ENCODE peak calls at places on chromosomes 4 and X, in seven cellular contexts. One of them, this sample, is unnamed.

GRCh38 chr4:56181140-56181950 is 205.9 kb downstream of the AASDH start:
- DNase-seq in caudate nucleus: no peak
- DNase-seq in GM04504: no peak
- DNase-seq in CD8-positive, alpha-beta memory T cell: no peak
- DNase-seq in lower lobe of right lung: no peak
- DNase-seq in EH: no peak
- DNase-seq in NCI-H146: no peak
- DNase-seq in this sample: peak

GRCh38 chr4:111066887-111067286 is 444.0 kb upstream of the PITX2 start:
- DNase-seq in caudate nucleus: no peak
- DNase-seq in CD8-positive, alpha-beta memory T cell: no peak
- DNase-seq in lower lobe of right lung: no peak
- DNase-seq in EH: peak
- DNase-seq in GM04504: no peak
- DNase-seq in NCI-H146: no peak
- DNase-seq in this sample: peak

GRCh38 chr4:106314960-106315359 is 1.0 kb downstream of the TBCK start:
- DNase-seq in GM04504: no peak
- DNase-seq in caudate nucleus: no peak
- DNase-seq in CD8-positive, alpha-beta memory T cell: no peak
- DNase-seq in NCI-H146: peak
- DNase-seq in EH: no peak
- DNase-seq in lower lobe of right lung: no peak
- DNase-seq in this sample: no peak

GRCh38 chr4:113394730-113395530 is 345.5 kb downstream of the ANK2 start:
- DNase-seq in lower lobe of right lung: no peak
- DNase-seq in GM04504: peak
- DNase-seq in NCI-H146: peak
- DNase-seq in caudate nucleus: peak
- DNase-seq in CD8-positive, alpha-beta memory T cell: no peak
- DNase-seq in EH: peak
- DNase-seq in this sample: peak

GRCh38 chr4:13481569-13481968 is 2.6 kb downstream of the RAB28 start:
- DNase-seq in GM04504: peak
- DNase-seq in lower lobe of right lung: no peak
- DNase-seq in CD8-positive, alpha-beta memory T cell: no peak
- DNase-seq in caudate nucleus: no peak
- DNase-seq in NCI-H146: no peak
- DNase-seq in EH: peak
- DNase-seq in this sample: no peak

GRCh38 chr4:39802005-39802404 is 104.1 kb downstream of the UBE2K start:
- DNase-seq in lower lobe of right lung: no peak
- DNase-seq in CD8-positive, alpha-beta memory T cell: no peak
- DNase-seq in EH: peak
- DNase-seq in caudate nucleus: no peak
- DNase-seq in NCI-H146: no peak
- DNase-seq in GM04504: no peak
- DNase-seq in this sample: no peak

GRCh38 chr4:150127757-150128156 is 49.5 kb downstream of the DCLK2 start:
- DNase-seq in NCI-H146: no peak
- DNase-seq in caudate nucleus: no peak
- DNase-seq in lower lobe of right lung: no peak
- DNase-seq in CD8-positive, alpha-beta memory T cell: no peak
- DNase-seq in EH: peak
- DNase-seq in GM04504: no peak
- DNase-seq in this sample: no peak

GRCh38 chrX:57677132-57677858 is 2.8 kb downstream of the NLRP2B start:
- DNase-seq in CD8-positive, alpha-beta memory T cell: no peak
- DNase-seq in NCI-H146: no peak
- DNase-seq in EH: no peak
- DNase-seq in caudate nucleus: no peak
- DNase-seq in GM04504: no peak
- DNase-seq in lower lobe of right lung: no peak
- DNase-seq in this sample: no peak

GRCh38 chrX:12890467-12890866 is 16.0 kb upstream of the TLR8 start:
- DNase-seq in caudate nucleus: no peak
- DNase-seq in GM04504: no peak
- DNase-seq in lower lobe of right lung: no peak
- DNase-seq in CD8-positive, alpha-beta memory T cell: no peak
- DNase-seq in EH: no peak
- DNase-seq in NCI-H146: no peak
- DNase-seq in this sample: no peak

GRCh38 chr4:682490-683172 is 6.3 kb downstream of the SLC49A3 start:
- DNase-seq in CD8-positive, alpha-beta memory T cell: no peak
- DNase-seq in lower lobe of right lung: no peak
- DNase-seq in NCI-H146: peak
- DNase-seq in caudate nucleus: no peak
- DNase-seq in GM04504: no peak
- DNase-seq in EH: no peak
- DNase-seq in this sample: no peak

GRCh38 chrX:2696698-2697215 is 5.7 kb downstream of the CD99 start:
- DNase-seq in EH: peak
- DNase-seq in CD8-positive, alpha-beta memory T cell: no peak
- DNase-seq in GM04504: peak
- DNase-seq in NCI-H146: no peak
- DNase-seq in caudate nucleus: no peak
- DNase-seq in lower lobe of right lung: no peak
- DNase-seq in this sample: no peak

GRCh38 chr4:161949941-161950725 is 213.7 kb downstream of the FSTL5 start:
- DNase-seq in lower lobe of right lung: no peak
- DNase-seq in CD8-positive, alpha-beta memory T cell: no peak
- DNase-seq in NCI-H146: no peak
- DNase-seq in GM04504: no peak
- DNase-seq in caudate nucleus: no peak
- DNase-seq in EH: no peak
- DNase-seq in this sample: no peak

GRCh38 chr4:957581-958313 is 15.6 kb downstream of the DGKQ start:
- DNase-seq in NCI-H146: no peak
- DNase-seq in caudate nucleus: no peak
- DNase-seq in lower lobe of right lung: no peak
- DNase-seq in EH: no peak
- DNase-seq in GM04504: no peak
- DNase-seq in CD8-positive, alpha-beta memory T cell: no peak
- DNase-seq in this sample: no peak

GRCh38 chr4:185933078-185933581 is 121.1 kb upstream of the SORBS2 start:
- DNase-seq in CD8-positive, alpha-beta memory T cell: no peak
- DNase-seq in caudate nucleus: no peak
- DNase-seq in GM04504: peak
- DNase-seq in EH: peak
- DNase-seq in lower lobe of right lung: no peak
- DNase-seq in NCI-H146: no peak
- DNase-seq in this sample: peak

GRCh38 chrX:17627026-17627425 is 110.3 kb upstream of the SCML1 start:
- DNase-seq in CD8-positive, alpha-beta memory T cell: no peak
- DNase-seq in caudate nucleus: no peak
- DNase-seq in lower lobe of right lung: no peak
- DNase-seq in EH: no peak
- DNase-seq in GM04504: no peak
- DNase-seq in NCI-H146: no peak
- DNase-seq in this sample: no peak

GRCh38 chr4:148151797-148152196 is 290.4 kb downstream of the NR3C2 start:
- DNase-seq in EH: no peak
- DNase-seq in caudate nucleus: no peak
- DNase-seq in GM04504: no peak
- DNase-seq in NCI-H146: no peak
- DNase-seq in CD8-positive, alpha-beta memory T cell: no peak
- DNase-seq in lower lobe of right lung: no peak
- DNase-seq in this sample: no peak

GRCh38 chr4:155948541-155948940 is 5.1 kb downstream of the CTSO start:
- DNase-seq in EH: no peak
- DNase-seq in lower lobe of right lung: no peak
- DNase-seq in GM04504: no peak
- DNase-seq in NCI-H146: no peak
- DNase-seq in caudate nucleus: no peak
- DNase-seq in CD8-positive, alpha-beta memory T cell: no peak
- DNase-seq in this sample: no peak

This sample was measured in non-pigmented ciliary epithelial cell.